ENCODE peak calls at places on chromosomes 13 and 19, in four cellular contexts. D is fibroblast of lung, J is mammary epithelial cell, P is GM23248. L is an unnamed sample.

GRCh38 chr19:3601021-3601420 is 5.7 kb downstream of the TBXA2R start:
- DNase-seq in D (no peak), J (no peak), P (no peak), L (no peak)

GRCh38 chr19:45448887-45449299 is 18.9 kb upstream of the FOSB start:
- DNase-seq in D (no peak), J (peak), P (peak), L (peak)

GRCh38 chr13:60267498-60268202 is 103.9 kb upstream of the DIAPH3 start:
- DNase-seq in D (no peak), J (no peak), P (peak), L (no peak)

GRCh38 chr13:50365300-50365682 is 350.0 kb downstream of the KCNRG start:
- DNase-seq in D (no peak), J (no peak), P (peak), L (no peak)

GRCh38 chr13:94412870-94413269 is 66.6 kb downstream of the DCT start:
- DNase-seq in D (no peak), J (no peak), P (no peak), L (no peak)

GRCh38 chr13:110425444-110425780 is 118.3 kb downstream of the COL4A2 start:
- DNase-seq in D (peak), J (no peak), P (no peak), L (no peak)

GRCh38 chr19:1172353-1173159 is 1.5 kb downstream of the SBNO2 start:
- DNase-seq in D (peak), J (peak), P (peak), L (no peak)

GRCh38 chr13:63393112-63393511 is 1977.5 kb upstream of the PCDH20 start:
- DNase-seq in D (no peak), J (no peak), P (no peak), L (no peak)

GRCh38 chr13:30905932-30906383 is at the start of gene MEDAG:
- DNase-seq in D (peak), J (no peak), P (peak), L (no peak)

GRCh38 chr13:79709526-79709925 is 228.6 kb downstream of the NDFIP2 start:
- DNase-seq in D (peak), J (no peak), P (peak), L (no peak)

GRCh38 chr13:104571890-104572229 is 1505.6 kb upstream of the SLC10A2 start:
- DNase-seq in D (no peak), J (no peak), P (no peak), L (no peak)

GRCh38 chr13:105817498-105817897 is 718.0 kb downstream of the EFNB2 start:
- DNase-seq in D (no peak), J (peak), P (no peak), L (peak)

GRCh38 chr13:67076378-67076777 is 153.8 kb downstream of the PCDH9 start:
- DNase-seq in D (no peak), J (no peak), P (no peak), L (no peak)

GRCh38 chr19:2869618-2870017 is 2.5 kb downstream of the ZNF556 start:
- DNase-seq in D (no peak), J (no peak), P (no peak), L (no peak)

GRCh38 chr19:14450168-14450874 is 17.2 kb downstream of the PKN1 start:
- DNase-seq in D (no peak), J (no peak), P (peak), L (no peak)

GRCh38 chr19:12954150-12954962 is 2.7 kb downstream of the GADD45GIP1 start:
- DNase-seq in D (no peak), J (no peak), P (peak), L (no peak)

GRCh38 chr13:36796052-36796451 is 23.0 kb upstream of the RFXAP start:
- DNase-seq in D (no peak), J (no peak), P (no peak), L (no peak)

GRCh38 chr13:97344250-97345175 is 89.5 kb upstream of the RAP2A start:
- DNase-seq in D (peak), J (peak), P (peak), L (no peak)

GRCh38 chr13:74070065-74070464 is 64.1 kb downstream of the KLF12 start:
- DNase-seq in D (no peak), J (no peak), P (no peak), L (no peak)

GRCh38 chr19:54160182-54160811 is 776 bp upstream of the LENG1 start:
- DNase-seq in D (no peak), J (peak), P (peak), L (no peak)

GRCh38 chr13:30416471-30416870 is 5.8 kb upstream of the UBE2L5 start:
- DNase-seq in D (no peak), J (no peak), P (no peak), L (no peak)

GRCh38 chr13:48818495-48818961 is 157.2 kb upstream of the FNDC3A start:
- DNase-seq in D (peak), J (peak), P (peak), L (peak)

GRCh38 chr13:110236431-110236830 is 70.5 kb downstream of the COL4A1 start:
- DNase-seq in D (no peak), J (no peak), P (no peak), L (no peak)

GRCh38 chr13:44669534-44669933 is 93.4 kb upstream of the TSC22D1 start:
- DNase-seq in D (no peak), J (no peak), P (no peak), L (no peak)

GRCh38 chr19:11267316-11268085 is 5.2 kb upstream of the DOCK6 start:
- DNase-seq in D (no peak), J (no peak), P (no peak), L (no peak)

GRCh38 chr19:48798937-48799336 is 11.9 kb downstream of the BCAT2 start:
- DNase-seq in D (no peak), J (no peak), P (no peak), L (no peak)

GRCh38 chr13:113082198-113083021 is 23.2 kb upstream of the F7 start:
- DNase-seq in D (no peak), J (no peak), P (no peak), L (no peak)

GRCh38 chr19:18710986-18711751 is 27.7 kb downstream of the CRTC1 start:
- DNase-seq in D (peak), J (no peak), P (peak), L (no peak)

GRCh38 chr13:76980075-76980718 is 11.7 kb upstream of the CLN5 start:
- DNase-seq in D (peak), J (peak), P (peak), L (no peak)

GRCh38 chr13:38954291-38954690 is 36.3 kb downstream of the STOML3 start:
- DNase-seq in D (no peak), J (peak), P (peak), L (no peak)

GRCh38 chr13:95921485-95921884 is 131.7 kb downstream of the UGGT2 start:
- DNase-seq in D (no peak), J (peak), P (peak), L (no peak)
- H3K9ac ChIP-seq in D (no peak), J (no peak), P (no peak), L (no peak)

GRCh38 chr13:112066624-112067004 is 335 bp upstream of the SOX1 start:
- DNase-seq in D (peak), J (no peak), P (peak), L (no peak)

GRCh38 chr13:112064222-112064621 is 2.7 kb upstream of the SOX1 start:
- DNase-seq in D (no peak), J (no peak), P (no peak), L (no peak)

GRCh38 chr13:112063807-112064206 is 3.1 kb upstream of the SOX1 start:
- DNase-seq in D (no peak), J (no peak), P (no peak), L (no peak)

GRCh38 chr13:112065867-112066623 is 904 bp upstream of the SOX1 start:
- DNase-seq in D (no peak), J (no peak), P (no peak), L (no peak)

DNA sequence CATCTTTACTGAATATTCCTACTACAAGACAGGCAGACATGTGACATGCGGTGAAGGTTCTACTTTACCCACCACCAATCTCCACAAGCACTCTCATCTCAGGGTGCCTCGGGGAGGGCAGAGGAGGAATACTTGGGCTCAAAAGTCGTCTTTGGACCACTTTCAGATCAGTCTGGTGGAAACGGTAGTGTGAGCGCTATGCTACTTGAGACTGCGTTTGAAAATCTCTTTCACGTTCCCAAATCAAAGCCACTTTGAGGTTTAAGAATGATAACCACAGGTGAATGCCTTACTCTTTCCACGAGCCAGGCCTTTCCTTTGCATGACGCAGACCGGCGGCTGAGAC is 1.5 kb upstream of the SOX1 start:
- DNase-seq in D (no peak), J (no peak), P (no peak), L (no peak)
- TF ChIP-seq EZH2 in D (no peak), J (no peak), P (no peak), L (no peak)

DNA sequence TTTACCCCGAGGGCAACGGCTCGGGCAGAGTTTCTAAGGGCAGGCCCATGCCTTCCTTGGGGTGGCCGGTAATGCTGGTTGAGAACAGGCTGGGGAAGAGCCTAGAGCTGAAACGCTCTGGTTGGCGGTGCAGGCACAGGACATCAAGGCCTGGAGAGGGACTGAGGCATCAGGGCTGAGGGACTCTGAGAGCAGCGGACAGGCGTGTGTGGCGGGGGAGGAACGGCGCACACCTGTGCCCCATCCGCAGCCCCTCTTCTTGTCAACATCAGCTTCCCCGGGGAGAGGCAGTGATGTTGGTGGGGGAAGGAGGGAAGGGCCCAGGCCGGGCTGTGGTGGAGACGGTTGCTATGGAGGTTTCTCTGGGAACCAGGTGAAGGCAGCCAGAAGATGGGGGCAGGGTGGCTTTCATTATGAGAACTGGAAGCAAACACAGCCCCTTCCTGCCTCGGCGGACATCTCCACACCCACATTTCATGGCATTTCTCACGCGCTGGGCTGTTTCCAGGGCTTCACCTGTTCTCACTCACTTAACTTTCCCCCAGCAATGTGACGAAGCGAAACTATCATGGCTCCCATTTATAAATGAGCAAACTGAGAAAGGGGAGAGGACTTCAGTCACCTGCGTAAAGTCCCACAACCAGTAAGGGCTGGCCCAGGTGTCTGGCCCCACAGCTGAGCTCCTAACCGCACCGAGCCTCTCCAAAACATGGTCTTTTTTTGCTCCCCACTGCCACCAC is 8.2 kb upstream of the ATF5 start:
- DNase-seq in D (no peak), J (no peak), P (no peak), L (no peak)
- H3K9ac ChIP-seq in D (no peak), J (no peak), P (no peak), L (no peak)

GRCh38 chr19:33064778-33065550 is at the start of gene RHPN2:
- DNase-seq in D (peak), J (peak), P (peak), L (no peak)

GRCh38 chr19:33066543-33066942 is 1.9 kb upstream of the RHPN2 start:
- DNase-seq in D (no peak), J (no peak), P (no peak), L (no peak)

GRCh38 chr19:33062902-33063301 is 1.8 kb downstream of the RHPN2 start:
- DNase-seq in D (no peak), J (no peak), P (no peak), L (no peak)

GRCh38 chr19:33063356-33064116 is 1.2 kb downstream of the RHPN2 start:
- DNase-seq in D (peak), J (no peak), P (no peak), L (no peak)

GRCh38 chr19:33064117-33064777 is 441 bp downstream of the RHPN2 start:
- DNase-seq in D (no peak), J (no peak), P (peak), L (no peak)
- TF ChIP-seq EZH2 in D (no peak), J (no peak), P (peak), L (no peak)

DNA sequence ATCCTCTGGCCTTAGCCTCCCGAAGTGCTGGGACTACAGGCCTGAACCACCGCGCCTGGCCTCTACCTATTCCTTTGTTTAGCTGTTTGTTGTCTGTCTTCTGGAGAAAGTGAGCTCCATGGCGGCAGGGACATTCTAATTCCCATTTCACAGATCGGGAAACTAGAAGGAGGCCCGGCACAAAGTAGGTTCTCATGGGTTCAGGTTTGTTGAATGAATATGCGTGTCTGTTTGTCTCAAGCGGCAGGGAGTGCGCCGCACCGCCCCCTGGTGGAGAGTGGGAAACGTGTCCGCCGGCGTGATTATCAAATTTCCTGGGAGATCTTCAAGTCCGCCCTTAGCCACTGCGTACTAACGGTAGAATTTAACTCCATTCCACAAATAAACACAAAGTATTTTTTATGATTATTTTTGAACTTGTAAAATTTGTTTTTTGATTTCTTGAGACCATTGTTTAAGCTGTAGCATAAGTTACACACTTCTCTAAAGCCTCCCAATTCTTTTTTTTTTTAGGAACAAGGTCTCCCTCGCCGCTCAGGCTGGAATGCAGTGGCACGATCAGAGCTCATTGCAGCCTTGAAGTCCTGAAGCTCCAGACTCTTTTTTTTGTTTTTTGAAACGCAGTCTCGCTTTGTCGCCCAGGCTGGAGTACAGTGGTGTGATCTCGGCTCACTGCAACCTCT is 8.9 kb upstream of the CCDC9 start:
- DNase-seq in D (peak), J (peak), P (peak), L (no peak)
- H3K9ac ChIP-seq in D (no peak), J (no peak), P (peak), L (no peak)

GRCh38 chr13:109159650-109160309 is 530.4 kb downstream of the MYO16 start:
- DNase-seq in D (no peak), J (no peak), P (no peak), L (no peak)

GRCh38 chr13:109160887-109161669 is 531.7 kb downstream of the MYO16 start:
- DNase-seq in D (no peak), J (peak), P (no peak), L (no peak)

GRCh38 chr13:109160357-109160756 is 530.9 kb downstream of the MYO16 start:
- DNase-seq in D (no peak), J (peak), P (no peak), L (no peak)

GRCh38 chr13:109163052-109163413 is 533.6 kb downstream of the MYO16 start:
- DNase-seq in D (no peak), J (no peak), P (peak), L (no peak)

DNA sequence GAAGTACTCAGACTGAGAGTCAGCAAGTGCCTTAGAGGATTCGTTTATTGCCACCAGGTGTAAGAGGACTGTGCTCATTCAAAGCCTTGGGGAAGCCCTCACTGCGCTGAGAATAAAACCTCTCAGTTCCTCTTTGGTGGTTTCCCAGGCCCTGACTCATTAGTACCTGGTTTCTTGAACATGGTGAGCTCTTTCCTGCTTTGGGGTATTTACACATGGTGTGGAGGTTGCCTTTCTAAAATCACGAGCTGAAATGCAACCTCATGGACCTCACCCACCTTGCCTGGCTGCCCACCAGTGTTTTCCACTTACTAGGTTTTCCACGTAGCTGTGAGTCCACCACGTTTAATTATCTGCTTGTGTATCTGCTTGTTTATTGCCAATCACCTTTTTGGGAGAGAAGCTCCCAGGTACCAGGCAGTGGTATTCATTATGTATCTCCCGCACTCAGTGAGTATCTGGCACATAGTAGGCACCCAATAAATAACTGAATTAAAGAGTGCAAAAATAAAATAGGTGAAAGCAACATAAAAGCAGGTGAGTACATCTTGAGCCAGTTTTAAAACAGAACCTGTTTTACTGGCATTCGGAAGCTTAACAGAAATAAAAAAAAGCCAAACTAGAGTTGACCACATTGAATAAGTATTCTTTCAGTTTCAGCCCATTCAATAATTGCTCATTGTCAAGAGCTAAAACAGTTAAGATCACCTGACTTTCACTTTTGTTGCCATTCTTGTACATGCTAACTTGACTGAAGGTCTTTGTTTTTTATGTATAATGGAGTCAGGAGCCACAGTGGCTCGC is 533.0 kb downstream of the MYO16 start:
- DNase-seq in D (no peak), J (peak), P (no peak), L (no peak)
- TF ChIP-seq EZH2 in D (no peak), J (no peak), P (no peak), L (no peak)

GRCh38 chr13:24221007-24221406 is 60.5 kb downstream of the SPATA13 start:
- DNase-seq in D (no peak), J (no peak), P (no peak), L (no peak)
- H3K9ac ChIP-seq in D (no peak), J (no peak), P (no peak), L (no peak)

L was measured in keratinocyte.